ENCODE peak calls at places on chromosomes 5 and 9, in eight cellular contexts. One of them, this sample, is unnamed.

GRCh38 chr5:168939887-168940534 is 360.8 kb upstream of the PANK3 start:
- DNase-seq in mammary epithelial cell: no peak
- DNase-seq in osteoblast: no peak
- DNase-seq in IMR-90: no peak
- DNase-seq in OCI-LY7: no peak
- DNase-seq in neural progenitor cell: no peak
- DNase-seq in breast epithelium: no peak
- DNase-seq in naive thymus-derived CD4-positive, alpha-beta T cell: no peak
- DNase-seq in this sample: no peak

GRCh38 chr9:91345978-91346377 is 15.7 kb downstream of the AUH start:
- DNase-seq in mammary epithelial cell: no peak
- DNase-seq in osteoblast: no peak
- DNase-seq in IMR-90: no peak
- DNase-seq in OCI-LY7: no peak
- DNase-seq in neural progenitor cell: no peak
- DNase-seq in breast epithelium: no peak
- DNase-seq in naive thymus-derived CD4-positive, alpha-beta T cell: no peak
- DNase-seq in this sample: no peak

GRCh38 chr5:37005946-37006540 is 129.5 kb downstream of the NIPBL start:
- DNase-seq in mammary epithelial cell: peak; percentile 20
- DNase-seq in osteoblast: no peak
- DNase-seq in IMR-90: peak; percentile 39
- DNase-seq in OCI-LY7: peak; percentile 43
- DNase-seq in neural progenitor cell: no peak
- DNase-seq in breast epithelium: no peak
- DNase-seq in naive thymus-derived CD4-positive, alpha-beta T cell: peak; percentile 4
- DNase-seq in this sample: no peak

GRCh38 chr5:127919006-127919796 is 164.4 kb upstream of the SLC12A2 start:
- DNase-seq in mammary epithelial cell: no peak
- DNase-seq in osteoblast: no peak
- DNase-seq in IMR-90: no peak
- DNase-seq in OCI-LY7: no peak
- DNase-seq in neural progenitor cell: no peak
- DNase-seq in breast epithelium: no peak
- DNase-seq in naive thymus-derived CD4-positive, alpha-beta T cell: no peak
- DNase-seq in this sample: no peak

GRCh38 chr9:13274901-13275641 is 4.4 kb downstream of the MPDZ start:
- DNase-seq in mammary epithelial cell: no peak
- DNase-seq in osteoblast: peak; percentile 73
- DNase-seq in IMR-90: peak; percentile 63
- DNase-seq in OCI-LY7: no peak
- DNase-seq in neural progenitor cell: no peak
- DNase-seq in breast epithelium: no peak
- DNase-seq in naive thymus-derived CD4-positive, alpha-beta T cell: no peak
- DNase-seq in this sample: no peak

GRCh38 chr5:109931049-109931448 is 241.3 kb downstream of the MAN2A1 start:
- DNase-seq in mammary epithelial cell: no peak
- DNase-seq in osteoblast: no peak
- DNase-seq in IMR-90: no peak
- DNase-seq in OCI-LY7: no peak
- DNase-seq in neural progenitor cell: no peak
- DNase-seq in breast epithelium: no peak
- DNase-seq in naive thymus-derived CD4-positive, alpha-beta T cell: no peak
- DNase-seq in this sample: no peak

GRCh38 chr9:93908591-93909241 is 46.4 kb downstream of the BARX1 start:
- DNase-seq in mammary epithelial cell: no peak
- DNase-seq in osteoblast: peak; percentile 73
- DNase-seq in IMR-90: no peak
- DNase-seq in OCI-LY7: peak; percentile 3
- DNase-seq in neural progenitor cell: no peak
- DNase-seq in breast epithelium: no peak
- DNase-seq in naive thymus-derived CD4-positive, alpha-beta T cell: no peak
- DNase-seq in this sample: no peak

GRCh38 chr5:73042993-73043392 is 77.4 kb upstream of the TMEM171 start:
- DNase-seq in mammary epithelial cell: no peak
- DNase-seq in osteoblast: no peak
- DNase-seq in IMR-90: no peak
- DNase-seq in OCI-LY7: no peak
- DNase-seq in neural progenitor cell: no peak
- DNase-seq in breast epithelium: no peak
- DNase-seq in naive thymus-derived CD4-positive, alpha-beta T cell: no peak
- DNase-seq in this sample: no peak

GRCh38 chr9:137689745-137690529 is 71.1 kb downstream of the EHMT1 start:
- DNase-seq in mammary epithelial cell: no peak
- DNase-seq in osteoblast: peak; percentile 94
- DNase-seq in IMR-90: peak; percentile 76
- DNase-seq in OCI-LY7: no peak
- DNase-seq in neural progenitor cell: no peak
- DNase-seq in breast epithelium: no peak
- DNase-seq in naive thymus-derived CD4-positive, alpha-beta T cell: no peak
- DNase-seq in this sample: no peak

GRCh38 chr9:116250881-116251280 is 97.3 kb downstream of the PAPPA start:
- DNase-seq in mammary epithelial cell: no peak
- DNase-seq in osteoblast: peak; percentile 34
- DNase-seq in IMR-90: peak; percentile 50
- DNase-seq in OCI-LY7: no peak
- DNase-seq in neural progenitor cell: no peak
- DNase-seq in breast epithelium: no peak
- DNase-seq in naive thymus-derived CD4-positive, alpha-beta T cell: no peak
- DNase-seq in this sample: no peak

GRCh38 chr9:77892171-77892570 is 139.4 kb downstream of the GNAQ start:
- DNase-seq in mammary epithelial cell: no peak
- DNase-seq in osteoblast: no peak
- DNase-seq in IMR-90: no peak
- DNase-seq in OCI-LY7: no peak
- DNase-seq in neural progenitor cell: no peak
- DNase-seq in breast epithelium: no peak
- DNase-seq in naive thymus-derived CD4-positive, alpha-beta T cell: no peak
- DNase-seq in this sample: no peak

GRCh38 chr5:40689442-40689841 is 9.7 kb downstream of the PTGER4 start:
- DNase-seq in mammary epithelial cell: peak; percentile 93
- DNase-seq in osteoblast: peak; percentile 85
- DNase-seq in IMR-90: peak; percentile 98
- DNase-seq in OCI-LY7: no peak
- DNase-seq in neural progenitor cell: no peak
- DNase-seq in breast epithelium: no peak
- DNase-seq in naive thymus-derived CD4-positive, alpha-beta T cell: no peak
- DNase-seq in this sample: no peak

GRCh38 chr9:136697146-136697820 is 10.0 kb upstream of the AGPAT2 start:
- DNase-seq in mammary epithelial cell: peak; percentile 51
- DNase-seq in osteoblast: no peak
- DNase-seq in IMR-90: no peak
- DNase-seq in OCI-LY7: no peak
- DNase-seq in neural progenitor cell: no peak
- DNase-seq in breast epithelium: no peak
- DNase-seq in naive thymus-derived CD4-positive, alpha-beta T cell: no peak
- DNase-seq in this sample: no peak

GRCh38 chr9:125425176-125425897 is 163.7 kb downstream of the GAPVD1 start:
- DNase-seq in mammary epithelial cell: no peak
- DNase-seq in osteoblast: no peak
- DNase-seq in IMR-90: no peak
- DNase-seq in OCI-LY7: no peak
- DNase-seq in neural progenitor cell: no peak
- DNase-seq in breast epithelium: no peak
- DNase-seq in naive thymus-derived CD4-positive, alpha-beta T cell: no peak
- DNase-seq in this sample: no peak

GRCh38 chr9:136225366-136225747 is 20.3 kb downstream of the QSOX2 start:
- DNase-seq in mammary epithelial cell: no peak
- DNase-seq in osteoblast: peak; percentile 71
- DNase-seq in IMR-90: no peak
- DNase-seq in OCI-LY7: peak; percentile 94
- DNase-seq in neural progenitor cell: no peak
- DNase-seq in breast epithelium: no peak
- DNase-seq in naive thymus-derived CD4-positive, alpha-beta T cell: no peak
- DNase-seq in this sample: no peak

GRCh38 chr5:65137631-65138030 is 344.1 kb downstream of the ADAMTS6 start:
- DNase-seq in mammary epithelial cell: no peak
- DNase-seq in osteoblast: peak; percentile 60
- DNase-seq in IMR-90: peak; percentile 26
- DNase-seq in OCI-LY7: no peak
- DNase-seq in neural progenitor cell: no peak
- DNase-seq in breast epithelium: no peak
- DNase-seq in naive thymus-derived CD4-positive, alpha-beta T cell: no peak
- DNase-seq in this sample: no peak

GRCh38 chr9:14203366-14204056 is 110.4 kb downstream of the NFIB start:
- DNase-seq in mammary epithelial cell: no peak
- DNase-seq in osteoblast: no peak
- DNase-seq in IMR-90: no peak
- DNase-seq in OCI-LY7: no peak
- DNase-seq in neural progenitor cell: no peak
- DNase-seq in breast epithelium: peak; percentile 61
- DNase-seq in naive thymus-derived CD4-positive, alpha-beta T cell: no peak
- DNase-seq in this sample: no peak

GRCh38 chr9:126965077-126965476 is 50.5 kb downstream of the RALGPS1 start:
- DNase-seq in mammary epithelial cell: no peak
- DNase-seq in osteoblast: no peak
- DNase-seq in IMR-90: no peak
- DNase-seq in OCI-LY7: no peak
- DNase-seq in neural progenitor cell: no peak
- DNase-seq in breast epithelium: no peak
- DNase-seq in naive thymus-derived CD4-positive, alpha-beta T cell: no peak
- DNase-seq in this sample: no peak

GRCh38 chr5:75051217-75051751 is 1.1 kb downstream of the GCNT4 start:
- DNase-seq in mammary epithelial cell: peak; percentile 18
- DNase-seq in osteoblast: no peak
- DNase-seq in IMR-90: no peak
- DNase-seq in OCI-LY7: no peak
- DNase-seq in neural progenitor cell: no peak
- DNase-seq in breast epithelium: no peak
- DNase-seq in naive thymus-derived CD4-positive, alpha-beta T cell: peak; percentile 55
- DNase-seq in this sample: no peak

GRCh38 chr5:1724822-1725602 is 74.6 kb downstream of the MRPL36 start:
- DNase-seq in mammary epithelial cell: no peak
- DNase-seq in osteoblast: peak; percentile 94
- DNase-seq in IMR-90: no peak
- DNase-seq in OCI-LY7: no peak
- DNase-seq in neural progenitor cell: peak; percentile 32
- DNase-seq in breast epithelium: no peak
- DNase-seq in naive thymus-derived CD4-positive, alpha-beta T cell: no peak
- DNase-seq in this sample: no peak

GRCh38 chr5:61275841-61276240 is 56.2 kb upstream of the ZSWIM6 start:
- DNase-seq in mammary epithelial cell: peak; percentile 56
- DNase-seq in osteoblast: peak; percentile 32
- DNase-seq in IMR-90: peak; percentile 82
- DNase-seq in OCI-LY7: no peak
- DNase-seq in neural progenitor cell: no peak
- DNase-seq in breast epithelium: no peak
- DNase-seq in naive thymus-derived CD4-positive, alpha-beta T cell: no peak
- DNase-seq in this sample: no peak

GRCh38 chr5:61132559-61132958 is 29.7 kb downstream of the SMIM15 start:
- DNase-seq in mammary epithelial cell: no peak
- DNase-seq in osteoblast: no peak
- DNase-seq in IMR-90: peak; percentile 38
- DNase-seq in OCI-LY7: no peak
- DNase-seq in neural progenitor cell: peak; percentile 9
- DNase-seq in breast epithelium: no peak
- DNase-seq in naive thymus-derived CD4-positive, alpha-beta T cell: no peak
- DNase-seq in this sample: no peak

GRCh38 chr9:91048739-91049138 is 247.1 kb downstream of the SYK start:
- DNase-seq in mammary epithelial cell: no peak
- DNase-seq in osteoblast: no peak
- DNase-seq in IMR-90: no peak
- DNase-seq in OCI-LY7: no peak
- DNase-seq in neural progenitor cell: no peak
- DNase-seq in breast epithelium: no peak
- DNase-seq in naive thymus-derived CD4-positive, alpha-beta T cell: no peak
- DNase-seq in this sample: no peak

DNA sequence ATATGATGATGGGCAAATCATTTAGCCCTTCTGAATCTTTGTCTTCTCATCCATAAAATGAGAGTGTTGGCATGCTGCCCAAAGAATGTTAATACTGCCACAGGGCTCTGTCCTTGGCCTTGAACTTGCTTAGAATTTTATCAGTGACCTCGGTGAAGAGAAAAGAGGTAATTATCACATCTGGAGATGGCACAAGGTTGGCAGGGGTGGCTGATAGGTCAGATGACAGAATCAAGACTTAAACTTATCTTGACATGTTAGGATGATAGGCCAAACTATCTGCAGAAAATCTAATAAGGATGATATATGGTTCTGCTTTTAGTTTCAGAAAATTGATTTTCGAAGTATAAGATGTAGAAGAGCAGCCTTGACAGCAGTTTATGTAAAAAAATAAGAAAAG is 599.1 kb upstream of the CLINT1 start:
- DNase-seq in mammary epithelial cell: no peak
- DNase-seq in osteoblast: no peak
- DNase-seq in IMR-90: no peak
- DNase-seq in OCI-LY7: no peak
- DNase-seq in neural progenitor cell: no peak
- DNase-seq in breast epithelium: no peak
- DNase-seq in naive thymus-derived CD4-positive, alpha-beta T cell: no peak
- DNase-seq in this sample: no peak
- H3K36me3 ChIP-seq in mammary epithelial cell: no peaks in the 10 kb centered on the region
- H3K36me3 ChIP-seq in osteoblast: no peaks in the 10 kb centered on the region
- H3K36me3 ChIP-seq in IMR-90: no peaks in the 10 kb centered on the region
- H3K36me3 ChIP-seq in OCI-LY7: no peaks in the 10 kb centered on the region
- H3K36me3 ChIP-seq in neural progenitor cell: no peaks in the 10 kb centered on the region
- H3K36me3 ChIP-seq in breast epithelium: no peaks in the 10 kb centered on the region
- H3K36me3 ChIP-seq in naive thymus-derived CD4-positive, alpha-beta T cell: no peaks in the 10 kb centered on the region
- H3K36me3 ChIP-seq in this sample: no peaks in the 10 kb centered on the region

DNA sequence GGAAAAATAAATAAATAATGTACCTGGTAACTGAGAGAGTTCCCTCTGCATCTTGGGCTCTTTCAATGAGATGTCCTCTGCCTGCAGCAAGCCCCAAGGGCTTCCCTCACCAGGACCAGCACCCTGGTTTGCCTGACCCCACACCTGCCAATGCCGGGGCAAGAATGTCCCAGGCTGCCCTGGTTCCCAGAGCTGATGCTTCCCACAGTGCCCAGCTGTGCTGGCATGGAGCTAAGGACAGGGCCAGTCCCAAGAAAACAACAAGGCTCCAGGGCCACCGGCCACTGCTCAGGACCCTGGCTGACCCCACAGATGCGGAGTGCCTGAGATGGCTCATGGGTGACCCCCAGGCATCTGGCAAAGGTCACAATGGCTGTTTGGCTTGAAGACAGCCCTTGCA is 123.5 kb downstream of the KCNIP1 start:
- DNase-seq in mammary epithelial cell: no peak
- DNase-seq in osteoblast: no peak
- DNase-seq in IMR-90: no peak
- DNase-seq in OCI-LY7: no peak
- DNase-seq in neural progenitor cell: no peak
- DNase-seq in breast epithelium: peak; percentile 35
- DNase-seq in naive thymus-derived CD4-positive, alpha-beta T cell: no peak
- DNase-seq in this sample: no peak
- H3K36me3 ChIP-seq in mammary epithelial cell: no peaks in the 10 kb centered on the region
- H3K36me3 ChIP-seq in osteoblast: no peaks in the 10 kb centered on the region
- H3K36me3 ChIP-seq in IMR-90: no peaks in the 10 kb centered on the region
- H3K36me3 ChIP-seq in OCI-LY7: no peaks in the 10 kb centered on the region
- H3K36me3 ChIP-seq in neural progenitor cell: no peaks in the 10 kb centered on the region
- H3K36me3 ChIP-seq in breast epithelium: no peaks in the 10 kb centered on the region
- H3K36me3 ChIP-seq in naive thymus-derived CD4-positive, alpha-beta T cell: no peaks in the 10 kb centered on the region
- H3K36me3 ChIP-seq in this sample: no peaks in the 10 kb centered on the region

GRCh38 chr9:111915425-111915758 is 18.8 kb downstream of the UGCG start:
- DNase-seq in mammary epithelial cell: no peak
- DNase-seq in osteoblast: no peak
- DNase-seq in IMR-90: no peak
- DNase-seq in OCI-LY7: no peak
- DNase-seq in neural progenitor cell: no peak
- DNase-seq in breast epithelium: no peak
- DNase-seq in naive thymus-derived CD4-positive, alpha-beta T cell: no peak
- DNase-seq in this sample: no peak
- H3K36me3 ChIP-seq in mammary epithelial cell: peaks cover 22% of the 10 kb centered on the region
- H3K36me3 ChIP-seq in osteoblast: peaks cover 75% of the 10 kb centered on the region
- H3K36me3 ChIP-seq in IMR-90: peaks cover 28% of the 10 kb centered on the region
- H3K36me3 ChIP-seq in OCI-LY7: peaks cover 43% of the 10 kb centered on the region
- H3K36me3 ChIP-seq in neural progenitor cell: peaks cover 3% of the 10 kb centered on the region
- H3K36me3 ChIP-seq in breast epithelium: no peaks in the 10 kb centered on the region
- H3K36me3 ChIP-seq in naive thymus-derived CD4-positive, alpha-beta T cell: peaks cover 6% of the 10 kb centered on the region
- H3K36me3 ChIP-seq in this sample: peaks cover 54% of the 10 kb centered on the region

GRCh38 chr5:152097128-152097527 is 172.5 kb upstream of the GLRA1 start:
- DNase-seq in mammary epithelial cell: no peak
- DNase-seq in osteoblast: no peak
- DNase-seq in IMR-90: no peak
- DNase-seq in OCI-LY7: no peak
- DNase-seq in neural progenitor cell: peak; percentile 16
- DNase-seq in breast epithelium: no peak
- DNase-seq in naive thymus-derived CD4-positive, alpha-beta T cell: no peak
- DNase-seq in this sample: no peak
- H3K36me3 ChIP-seq in mammary epithelial cell: no peaks in the 10 kb centered on the region
- H3K36me3 ChIP-seq in osteoblast: no peaks in the 10 kb centered on the region
- H3K36me3 ChIP-seq in IMR-90: no peaks in the 10 kb centered on the region
- H3K36me3 ChIP-seq in OCI-LY7: no peaks in the 10 kb centered on the region
- H3K36me3 ChIP-seq in neural progenitor cell: no peaks in the 10 kb centered on the region
- H3K36me3 ChIP-seq in breast epithelium: no peaks in the 10 kb centered on the region
- H3K36me3 ChIP-seq in naive thymus-derived CD4-positive, alpha-beta T cell: no peaks in the 10 kb centered on the region
- H3K36me3 ChIP-seq in this sample: no peaks in the 10 kb centered on the region